ENCODE peak calls at places on chromosomes 1 and 21, in four cellular contexts. D is endothelial cell of umbilical vein, R is OCI-LY7, X is AG04450. Z is an unnamed sample. For H3K9me3, the result is how much of the 10 kb centered on the place peaks cover.

GRCh38 chr1:108570128-108570527 is 10.2 kb downstream of the EEIG2 start:
- DNase-seq in D (no peak), R (peak), X (no peak), Z (no peak)

GRCh38 chr1:66696771-66697170 is 55.5 kb upstream of the DYNLT5 start:
- DNase-seq in D (no peak), X (no peak), R (no peak), Z (no peak)

GRCh38 chr21:44527156-44527982 is 12.6 kb downstream of the KRTAP10-1 start:
- DNase-seq in D (no peak), X (no peak), R (no peak), Z (no peak)

GRCh38 chr1:17233675-17234074 is 15.2 kb upstream of the PADI3 start:
- DNase-seq in R (no peak), D (peak), X (peak), Z (no peak)

GRCh38 chr1:54745274-54745673 is 19.0 kb downstream of the PARS2 start:
- DNase-seq in X (no peak), R (no peak), D (no peak), Z (no peak)

GRCh38 chr1:42035205-42035829 is 116.6 kb upstream of the HIVEP3 start:
- DNase-seq in D (peak), X (no peak), R (peak), Z (peak)

GRCh38 chr1:244599937-244600350 is 53.0 kb upstream of the DESI2 start:
- DNase-seq in R (no peak), D (peak), X (peak), Z (no peak)

GRCh38 chr1:115408489-115409002 is 70.5 kb upstream of the NGF start:
- DNase-seq in X (no peak), R (no peak), D (no peak), Z (no peak)

GRCh38 chr1:171898956-171899355 is 57.7 kb downstream of the DNM3 start:
- DNase-seq in X (no peak), R (no peak), D (no peak), Z (no peak)

GRCh38 chr1:161001537-161001936 is 19.4 kb downstream of the F11R start:
- DNase-seq in R (no peak), X (no peak), D (no peak), Z (no peak)

GRCh38 chr1:47644216-47644581 is 206.4 kb downstream of the FOXD2 start:
- DNase-seq in R (no peak), X (no peak), D (no peak), Z (no peak)

GRCh38 chr1:93029317-93029716 is 49.8 kb upstream of the MTF2 start:
- DNase-seq in R (peak), X (no peak), D (no peak), Z (no peak)

GRCh38 chr1:55479970-55480369 is 264.8 kb upstream of the USP24 start:
- DNase-seq in R (no peak), X (no peak), D (no peak), Z (no peak)

GRCh38 chr1:96472471-96472870 is 249.1 kb upstream of the PTBP2 start:
- DNase-seq in R (no peak), D (no peak), X (peak), Z (no peak)

GRCh38 chr1:91635763-91636162 is 135.1 kb downstream of the CDC7 start:
- DNase-seq in D (no peak), R (no peak), X (no peak), Z (no peak)

GRCh38 chr1:213603087-213603486 is 384.7 kb upstream of the PROX1 start:
- DNase-seq in D (no peak), R (no peak), X (no peak), Z (no peak)

GRCh38 chr1:98557808-98558390 is 103.6 kb upstream of the SNX7 start:
- DNase-seq in X (no peak), D (no peak), R (no peak), Z (no peak)

GRCh38 chr1:52249831-52250230 is 107.9 kb downstream of the ZFYVE9 start:
- DNase-seq in R (no peak), D (no peak), X (no peak), Z (no peak)

GRCh38 chr1:202760589-202760988 is 47.6 kb downstream of the KDM5B start:
- DNase-seq in R (no peak), X (no peak), D (no peak), Z (no peak)

GRCh38 chr1:243409284-243409683 is 153.4 kb downstream of the SDCCAG8 start:
- DNase-seq in D (peak), R (no peak), X (no peak), Z (no peak)

GRCh38 chr1:111754964-111755320 is 759 bp upstream of the DDX20 start:
- DNase-seq in R (peak), D (no peak), X (no peak), Z (no peak)

GRCh38 chr1:228875741-228876140 is 140.5 kb downstream of the RHOU start:
- DNase-seq in D (no peak), X (no peak), R (no peak), Z (no peak)

GRCh38 chr1:239795289-239795688 is 296.4 kb upstream of the FMN2 start:
- DNase-seq in R (no peak), X (no peak), D (no peak), Z (no peak)

GRCh38 chr21:32114434-32115063 is 164.3 kb downstream of the MIS18A start:
- DNase-seq in R (no peak), X (no peak), D (no peak), Z (no peak)
- TF ChIP-seq CTCF in R (no peak), X (no peak), D (no peak), Z (no peak)

GRCh38 chr1:156858959-156859522 is at the start of gene INSRR:
- DNase-seq in R (no peak), X (no peak), D (no peak), Z (no peak)

GRCh38 chr1:156860639-156861423 is at the start of gene NTRK1:
- DNase-seq in D (peak), X (no peak), R (peak), Z (peak)

GRCh38 chr1:156860113-156860638 is 489 bp upstream of the NTRK1 start:
- DNase-seq in R (peak), D (peak), X (no peak), Z (peak)

GRCh38 chr1:156858555-156858956 is 361 bp downstream of the INSRR start:
- DNase-seq in X (no peak), R (no peak), D (no peak), Z (no peak)

GRCh38 chr1:156859523-156860112 is 701 bp upstream of the INSRR start:
- DNase-seq in R (no peak), D (peak), X (no peak), Z (no peak)
- H3K4me3 ChIP-seq in R (no peak), D (no peak), X (peak), Z (peak)

GRCh38 chr1:152449661-152450060 is 35.6 kb upstream of the CRNN start:
- DNase-seq in X (no peak), R (no peak), D (no peak), Z (no peak)
- H3K9me3 ChIP-seq in X (under half), R (under half), D (under half), Z (under half)

DNA sequence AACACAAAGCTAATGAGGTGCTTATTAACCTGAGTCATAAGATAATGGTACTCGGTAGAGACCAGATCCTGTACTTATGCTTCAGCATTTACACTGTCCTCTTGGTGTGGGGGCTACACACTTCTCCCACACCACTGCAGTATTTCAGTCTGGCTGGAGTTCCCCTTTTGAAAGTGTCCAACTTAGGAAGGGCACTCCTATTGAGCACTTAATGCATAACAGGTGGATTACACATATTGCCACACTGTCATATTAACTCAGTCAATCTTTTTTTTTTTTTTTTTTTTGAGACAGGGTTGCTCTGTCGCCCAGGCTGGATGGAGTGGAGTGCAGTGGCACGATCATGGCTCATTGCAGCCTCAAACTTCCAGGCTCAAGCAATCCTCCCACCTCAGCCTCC is 1.5 kb downstream of the GPATCH4 start:
- DNase-seq in X (no peak), R (peak), D (no peak), Z (no peak)
- TF ChIP-seq CTCF in X (no peak), R (peak), D (no peak), Z (peak)